ENCODE peak calls at places on chromosomes 11 and 22, in five cellular contexts. O is BE2C; M is CD8-positive, alpha-beta T cell; K is SK-N-SH; Y is bronchial epithelial cell. J is an unnamed sample.

GRCh38 chr11:47106839-47107520 is 69.7 kb downstream of the ARFGAP2 start:
- DNase-seq in Y (no peak), M (no peak), O (no peak), K (no peak), J (no peak)

GRCh38 chr11:78140392-78141077 is 1.1 kb upstream of the ALG8 start:
- DNase-seq in Y (no peak), O (no peak), M (no peak), K (no peak), J (no peak)

GRCh38 chr11:76689861-76690260 is 19.3 kb upstream of the LRRC32 start:
- DNase-seq in K (no peak), O (no peak), M (no peak), Y (no peak), J (no peak)

GRCh38 chr11:104061851-104062521 is 25.5 kb downstream of the DDI1 start:
- DNase-seq in K (no peak), M (no peak), Y (no peak), O (no peak), J (no peak)

GRCh38 chr11:130217632-130218031 is 58.0 kb downstream of the ST14 start:
- DNase-seq in M (peak; percentile 42), Y (no peak), O (no peak), K (no peak), J (no peak)

GRCh38 chr11:2704356-2704755 is 4.6 kb upstream of the KCNQ1OT1 start:
- DNase-seq in O (no peak), Y (no peak), M (no peak), K (no peak), J (no peak)

GRCh38 chr22:49466926-49467590 is 360.6 kb downstream of the BRD1 start:
- DNase-seq in M (no peak), O (no peak), K (no peak), Y (no peak), J (no peak)

GRCh38 chr11:61787928-61788491 is 4.4 kb downstream of the TMEM258 start:
- DNase-seq in O (peak; percentile 66), M (no peak), Y (peak; percentile 33), K (peak; percentile 74), J (no peak)

GRCh38 chr11:17267576-17267975 is 9.0 kb upstream of the NUCB2 start:
- DNase-seq in O (no peak), K (no peak), Y (peak; percentile 99), M (no peak), J (no peak)

GRCh38 chr22:29056472-29056871 is 5.2 kb downstream of the C22orf31 start:
- DNase-seq in M (no peak), Y (no peak), K (no peak), O (no peak), J (no peak)

GRCh38 chr11:124402326-124402922 is 3.6 kb upstream of the OR8B3 start:
- DNase-seq in Y (peak; percentile 86), M (no peak), O (peak; percentile 81), K (peak; percentile 64), J (no peak)

GRCh38 chr11:62610814-62611704 is 1.5 kb downstream of the EML3 start:
- DNase-seq in Y (no peak), M (no peak), O (no peak), K (no peak), J (no peak)

GRCh38 chr11:8372641-8373381 is 109.1 kb upstream of the LMO1 start:
- DNase-seq in K (no peak), M (no peak), Y (no peak), O (no peak), J (no peak)

GRCh38 chr11:3735827-3736226 is 61.5 kb downstream of the NUP98 start:
- DNase-seq in Y (no peak), K (no peak), O (no peak), M (no peak), J (no peak)

GRCh38 chr11:22566293-22566692 is 59.3 kb downstream of the FANCF start:
- DNase-seq in Y (no peak), K (no peak), M (no peak), O (no peak), J (no peak)

GRCh38 chr11:5499671-5500070 is 10.1 kb downstream of the UBQLN3 start:
- DNase-seq in Y (no peak), O (no peak), K (no peak), M (no peak), J (no peak)

GRCh38 chr11:32858731-32859130 is 29.0 kb downstream of the PRRG4 start:
- DNase-seq in O (no peak), M (no peak), Y (no peak), K (no peak), J (no peak)
- TF ChIP-seq CTCF in O (peak; percentile 10), M (no peak), Y (no peak), K (no peak), J (no peak)

GRCh38 chr22:37850801-37851200 is 1.6 kb downstream of the EIF3L start:
- DNase-seq in K (no peak), O (no peak), M (no peak), Y (no peak), J (no peak)
- TF ChIP-seq CTCF in K (no peak), O (no peak), M (no peak), Y (no peak), J (no peak)

DNA sequence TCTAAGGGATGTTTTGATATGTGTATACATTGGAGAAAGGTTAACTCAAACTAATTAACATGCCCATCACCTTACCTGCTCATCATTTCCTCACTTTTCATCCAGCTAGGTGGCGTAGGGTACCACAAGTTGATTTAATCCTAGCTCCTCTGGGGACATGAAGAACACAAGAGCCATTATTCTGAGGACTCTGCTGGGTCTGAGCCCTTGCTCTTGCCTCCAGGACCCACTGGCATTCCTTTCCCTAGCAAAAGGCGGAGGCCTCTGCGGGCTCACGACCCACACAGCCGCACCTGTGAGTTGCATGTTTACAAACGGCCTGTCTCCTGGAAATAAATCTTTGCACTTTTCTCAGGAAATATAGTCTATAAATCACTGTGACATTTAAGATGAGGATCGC is 871.9 kb downstream of the TBC1D22A start:
- DNase-seq in K (no peak), M (no peak), O (no peak), Y (no peak), J (no peak)
- TF ChIP-seq CTCF in K (no peak), M (no peak), O (no peak), Y (no peak), J (no peak)

GRCh38 chr11:11635456-11635855 is 13.7 kb upstream of the GALNT18 start:
- DNase-seq in Y (no peak), K (no peak), M (no peak), O (no peak), J (no peak)
- TF ChIP-seq CTCF in Y (no peak), K (no peak), M (no peak), O (no peak), J (no peak)

GRCh38 chr11:106446961-106447360 is 369.5 kb downstream of the AASDHPPT start:
- DNase-seq in O (no peak), Y (no peak), K (no peak), M (no peak), J (no peak)
- TF ChIP-seq CTCF in O (no peak), Y (no peak), K (no peak), M (no peak), J (no peak)

DNA sequence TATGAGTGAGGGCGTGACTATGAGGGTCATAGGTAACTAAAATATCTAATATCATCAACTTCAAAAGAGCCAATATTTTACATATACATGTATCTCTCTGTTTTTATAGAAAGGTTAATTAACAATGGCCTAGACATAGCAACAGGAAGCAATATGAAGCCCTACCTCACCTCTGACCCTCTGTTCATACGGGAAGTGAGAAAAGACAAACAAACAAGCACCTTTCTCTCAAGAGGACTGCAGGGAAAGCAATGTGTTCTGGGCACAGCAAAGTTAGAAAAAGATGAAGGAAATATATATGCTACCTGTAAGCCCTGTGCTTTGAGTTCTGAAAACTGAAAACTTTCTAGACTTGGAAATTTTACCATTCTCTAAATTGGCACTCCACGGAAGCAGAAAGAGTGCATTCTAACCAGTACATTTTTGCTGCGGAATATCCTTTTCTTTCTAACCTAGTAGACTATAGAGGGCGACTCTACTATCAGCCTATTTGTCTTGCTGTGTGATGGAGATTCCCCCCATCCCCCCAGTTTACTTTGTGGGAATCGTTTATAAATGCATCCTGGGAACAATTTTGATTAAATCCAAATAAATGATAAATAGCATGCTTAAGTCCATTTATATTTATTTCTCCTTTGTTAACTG is 830.4 kb upstream of the FAT3 start:
- DNase-seq in Y (no peak), M (no peak), O (peak; percentile 18), K (peak; percentile 6), J (no peak)
- TF ChIP-seq CTCF in Y (no peak), M (no peak), O (peak; percentile 48), K (no peak), J (no peak)

GRCh38 chr11:109209572-109209971 is 212.4 kb upstream of the C11orf87 start:
- DNase-seq in Y (no peak), M (no peak), O (no peak), K (no peak), J (no peak)
- TF ChIP-seq CTCF in Y (no peak), M (no peak), O (no peak), K (no peak), J (no peak)